ENCODE peak calls at places on chromosome 20, in six cellular contexts. K is fibroblast of lung; X is PC-3; T is mesendoderm; Y is hepatocyte; R is CD4-positive, alpha-beta memory T cell. H is an unnamed sample. For H3K4me1, the result is how much of the 10 kb centered on the place peaks cover.

GRCh38 chr20:38927902-38928578 is 1.8 kb downstream of the FAM83D start:
- DNase-seq in K (no peak), X (peak), T (no peak), Y (no peak), R (no peak), H (no peak)

GRCh38 chr20:38864662-38865061 is 59.2 kb downstream of the PPP1R16B start:
- DNase-seq in K (no peak), X (no peak), T (no peak), Y (no peak), R (no peak), H (no peak)

GRCh38 chr20:15842872-15843271 is 730.4 kb downstream of the KIF16B start:
- DNase-seq in K (no peak), X (peak), T (peak), Y (no peak), R (no peak), H (no peak)

GRCh38 chr20:64191002-64191401 is 26.8 kb downstream of the MYT1 start:
- DNase-seq in K (no peak), X (no peak), T (no peak), Y (no peak), R (no peak), H (no peak)

GRCh38 chr20:10710995-10711775 is 37.4 kb upstream of the JAG1 start:
- DNase-seq in K (peak), X (peak), T (no peak), Y (peak), R (no peak), H (no peak)

GRCh38 chr20:44618318-44618731 is 33.2 kb downstream of the ADA start:
- DNase-seq in K (no peak), X (no peak), T (no peak), Y (no peak), R (peak), H (no peak)

GRCh38 chr20:4160761-4161305 is 145.5 kb upstream of the RNF24 start:
- DNase-seq in K (peak), X (peak), T (no peak), Y (peak), R (no peak), H (no peak)

GRCh38 chr20:40893610-40894242 is 134.9 kb upstream of the TOP1 start:
- DNase-seq in K (peak), X (no peak), T (no peak), Y (no peak), R (no peak), H (no peak)

GRCh38 chr20:21020656-21021004 is 85.5 kb downstream of the LINC00237 start:
- DNase-seq in K (no peak), X (no peak), T (no peak), Y (no peak), R (no peak), H (peak)

GRCh38 chr20:58069207-58069606 is 159.2 kb downstream of the ANKRD60 start:
- DNase-seq in K (no peak), X (no peak), T (no peak), Y (no peak), R (no peak), H (no peak)

GRCh38 chr20:32386091-32386490 is 28.0 kb downstream of the ASXL1 start:
- DNase-seq in K (peak), X (no peak), T (no peak), Y (no peak), R (no peak), H (no peak)

GRCh38 chr20:64049060-64049886 is at the start of gene SOX18:
- DNase-seq in K (peak), X (peak), T (peak), Y (peak), R (no peak), H (no peak)

GRCh38 chr20:3130051-3130600 is 29.5 kb downstream of the FASTKD5 start:
- DNase-seq in K (no peak), X (no peak), T (no peak), Y (no peak), R (no peak), H (no peak)

GRCh38 chr20:9035129-9035528 is 33.8 kb upstream of the PLCB4 start:
- DNase-seq in K (peak), X (peak), T (peak), Y (peak), R (no peak), H (no peak)

GRCh38 chr20:34639755-34640222 is 37.1 kb downstream of the PIGU start:
- DNase-seq in K (no peak), X (peak), T (peak), Y (peak), R (no peak), H (no peak)

GRCh38 chr20:57618091-57618765 is 2.0 kb downstream of the ZBP1 start:
- DNase-seq in K (no peak), X (peak), T (peak), Y (peak), R (no peak), H (no peak)

GRCh38 chr20:61055130-61055529 is 196.9 kb upstream of the CDH4 start:
- DNase-seq in K (no peak), X (no peak), T (no peak), Y (no peak), R (no peak), H (no peak)

GRCh38 chr20:14583413-14583812 is 246.0 kb upstream of the FLRT3 start:
- DNase-seq in K (no peak), X (peak), T (no peak), Y (no peak), R (no peak), H (no peak)

GRCh38 chr20:21089421-21089820 is 16.7 kb downstream of the LINC00237 start:
- DNase-seq in K (no peak), X (peak), T (no peak), Y (no peak), R (no peak), H (no peak)

GRCh38 chr20:57656821-57657536 is 36.8 kb upstream of the ZBP1 start:
- DNase-seq in K (no peak), X (no peak), T (no peak), Y (no peak), R (no peak), H (peak)

GRCh38 chr20:2164966-2165365 is 63.3 kb downstream of the STK35 start:
- DNase-seq in K (no peak), X (no peak), T (no peak), Y (no peak), R (no peak), H (no peak)

GRCh38 chr20:3739054-3739925 is 6.8 kb downstream of the HSPA12B start:
- DNase-seq in K (no peak), X (no peak), T (no peak), Y (peak), R (no peak), H (no peak)

GRCh38 chr20:58718121-58718563 is 25.5 kb downstream of the NPEPL1 start:
- DNase-seq in K (no peak), X (no peak), T (no peak), Y (peak), R (no peak), H (peak)

GRCh38 chr20:59829415-59830106 is 103.9 kb downstream of the SYCP2 start:
- DNase-seq in K (no peak), X (no peak), T (no peak), Y (no peak), R (no peak), H (no peak)

GRCh38 chr20:51800132-51800721 is 2.1 kb downstream of the SALL4 start:
- DNase-seq in K (peak), X (peak), T (peak), Y (peak), R (peak), H (peak)

GRCh38 chr20:17612975-17613327 is 43.1 kb downstream of the DSTN start:
- DNase-seq in K (no peak), X (no peak), T (no peak), Y (peak), R (no peak), H (no peak)

DNA sequence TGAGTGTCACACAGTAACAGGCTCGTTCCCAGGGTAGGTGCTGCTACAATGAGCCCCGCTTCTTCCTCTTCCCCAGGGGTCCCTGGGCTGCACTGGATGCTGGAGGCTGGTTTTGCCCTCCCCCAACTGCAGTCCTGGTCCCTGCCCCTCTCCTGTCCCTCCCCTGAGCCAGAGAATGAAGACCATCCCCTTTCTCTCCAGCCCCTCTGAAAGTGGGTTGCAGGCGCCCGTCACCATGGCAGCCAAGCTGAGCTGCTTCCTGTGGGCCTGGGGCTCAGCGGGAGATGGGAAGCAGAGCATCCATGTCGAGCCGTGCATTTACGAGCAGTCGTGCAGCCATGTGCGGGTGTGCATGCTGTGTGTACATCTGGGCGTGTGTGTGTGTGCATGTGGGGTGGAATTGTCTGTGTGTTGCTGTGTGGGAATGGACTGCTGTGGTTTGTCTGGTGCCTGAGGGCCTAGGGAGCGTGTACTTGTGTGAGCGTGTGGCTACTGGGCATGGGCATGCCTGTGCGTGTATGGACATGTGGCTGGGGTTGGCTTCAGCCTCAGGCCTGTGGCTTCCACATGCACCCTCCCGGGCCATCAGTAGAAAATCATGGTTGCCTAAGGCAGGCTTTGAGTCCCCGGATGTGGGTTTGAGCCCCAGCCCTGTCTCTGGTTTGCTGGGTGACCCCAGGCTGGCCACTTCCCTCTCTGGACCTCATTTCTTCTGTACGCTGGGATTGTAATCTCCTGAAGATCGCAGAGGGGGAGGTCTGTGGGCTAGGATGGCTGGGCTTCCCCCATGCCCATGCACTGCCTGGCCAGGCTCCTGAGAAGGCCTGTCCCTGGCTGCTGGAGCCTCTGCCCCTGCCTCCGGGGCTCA is 48.8 kb downstream of the SRC start:
- DNase-seq in K (no peak), X (no peak), T (no peak), Y (no peak), R (no peak), H (no peak)
- H3K4me1 ChIP-seq in K (under half), X (under half), T (under half), Y (under half), R (under half), H (under half)

GRCh38 chr20:62479218-62479617 is 3.4 kb upstream of the GATA5 start:
- DNase-seq in K (no peak), X (no peak), T (no peak), Y (no peak), R (no peak), H (no peak)
- H3K4me1 ChIP-seq in K (under half), X (under half), T (under half), Y (half or more), R (under half), H (under half)

DNA sequence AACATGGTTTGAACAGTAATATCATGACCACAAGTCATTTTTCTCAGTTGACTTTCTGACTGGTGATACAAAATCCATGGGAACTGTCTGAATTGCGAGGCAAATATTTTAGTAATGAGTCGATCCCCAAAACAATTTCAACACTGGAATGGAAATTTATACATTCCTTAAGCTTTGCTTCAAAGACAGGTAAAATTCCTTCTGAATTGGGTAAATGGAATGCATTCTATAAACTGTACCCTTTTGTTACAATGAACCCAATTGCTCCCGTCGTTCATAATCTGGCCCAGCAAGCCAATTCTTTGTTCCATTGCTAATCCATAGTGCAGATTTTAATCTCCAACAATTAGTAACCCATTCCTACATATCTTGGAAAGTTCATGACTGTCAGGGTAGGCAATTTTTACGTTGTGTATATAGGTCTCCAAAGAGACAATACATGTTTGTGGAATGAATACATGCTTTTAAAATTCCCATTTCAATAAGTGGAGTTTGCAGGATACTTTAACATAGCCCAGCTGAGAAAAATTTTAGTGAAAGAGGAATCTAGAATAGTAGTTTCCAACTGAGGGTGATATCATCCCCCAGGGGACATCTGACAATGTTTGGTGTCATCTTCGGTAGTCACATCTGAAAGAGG is 32.7 kb downstream of the CYP24A1 start:
- DNase-seq in K (peak), X (peak), T (peak), Y (no peak), R (no peak), H (no peak)
- H3K4me1 ChIP-seq in K (under half), X (under half), T (under half), Y (under half), R (under half), H (under half)

GRCh38 chr20:45781391-45781931 is 10.2 kb downstream of the WFDC3 start:
- DNase-seq in K (peak), X (peak), T (no peak), Y (peak), R (no peak), H (no peak)
- H3K4me1 ChIP-seq in K (under half), X (half or more), T (under half), Y (under half), R (under half), H (under half)

DNA sequence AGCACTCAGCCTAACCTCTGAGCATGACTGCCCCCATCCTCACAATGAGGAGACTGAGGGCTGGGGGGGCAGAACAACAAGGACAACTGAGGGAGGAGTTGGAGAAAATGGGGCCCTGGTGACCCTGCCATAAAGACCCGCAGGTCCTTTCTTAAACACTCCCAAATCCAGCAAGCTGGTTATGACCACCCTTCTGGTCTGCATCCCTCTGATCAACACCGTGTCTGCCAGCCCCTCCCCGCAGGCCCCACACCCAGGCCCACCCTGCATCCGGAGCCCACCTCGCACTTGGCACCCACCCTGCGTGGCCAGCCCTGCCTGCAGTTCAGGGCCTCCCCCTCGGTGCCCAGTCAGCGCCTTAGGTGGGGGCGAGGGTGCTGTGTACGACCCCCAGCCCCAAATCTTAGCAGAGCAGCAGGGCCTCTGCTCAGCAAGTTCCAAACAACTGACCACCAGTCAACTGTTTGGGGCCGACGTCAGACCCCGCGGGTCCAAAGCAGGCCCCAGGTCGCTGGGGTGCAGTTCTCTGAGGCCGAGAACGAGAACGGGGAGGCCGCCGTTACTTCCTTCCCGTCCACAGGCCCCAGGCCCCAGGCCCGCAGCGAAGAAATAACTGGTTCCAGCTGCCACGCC is 1.2 kb downstream of the ACSS1 start:
- DNase-seq in K (no peak), X (no peak), T (no peak), Y (no peak), R (no peak), H (peak)
- H3K4me1 ChIP-seq in K (under half), X (under half), T (under half), Y (half or more), R (half or more), H (under half)

GRCh38 chr20:50304501-50304856 is 113.8 kb downstream of the CEBPB start:
- DNase-seq in K (peak), X (no peak), T (no peak), Y (peak), R (no peak), H (peak)

GRCh38 chr20:50306478-50307423 is 116.1 kb downstream of the CEBPB start:
- DNase-seq in K (no peak), X (no peak), T (no peak), Y (no peak), R (no peak), H (no peak)

GRCh38 chr20:50305636-50306477 is 115.2 kb downstream of the CEBPB start:
- DNase-seq in K (peak), X (peak), T (peak), Y (peak), R (no peak), H (peak)

GRCh38 chr20:50303573-50304500 is 113.2 kb downstream of the CEBPB start:
- DNase-seq in K (peak), X (peak), T (no peak), Y (peak), R (no peak), H (peak)

GRCh38 chr20:50304883-50305635 is 114.4 kb downstream of the CEBPB start:
- DNase-seq in K (peak), X (no peak), T (no peak), Y (peak), R (no peak), H (peak)
- H3K4me1 ChIP-seq in K (under half), X (under half), T (under half), Y (under half), R (under half), H (under half)

GRCh38 chr20:55538261-55538908 is 466.9 kb downstream of the CBLN4 start:
- DNase-seq in K (no peak), X (peak), T (peak), Y (no peak), R (no peak), H (no peak)
- H3K4me1 ChIP-seq in K (under half), X (under half), T (under half), Y (under half), R (under half), H (under half)

H was measured in uterus.